ENCODE peak calls at places on chromosomes 11 and 22, in nine cellular contexts. Q is upper lobe of right lung, U is fibroblast of mammary gland, M is AG09309, P is GM23338, F is adrenal gland, E is lower leg skin, X is A549, S is osteocyte. K is an unnamed sample.
A peak's percentile ranks its signal among the peaks of the same experiment; 100 is the strongest.

GRCh38 chr11:91160661-91161060 is 937.8 kb upstream of the CHORDC1 start:
- DNase-seq in S (no peak), E (no peak), P (no peak), X (no peak), F (no peak), U (no peak), Q (no peak), M (no peak), K (no peak)

GRCh38 chr11:120501976-120502755 is 9.4 kb upstream of the GRIK4 start:
- DNase-seq in P (no peak), F (no peak), Q (no peak), U (no peak), S (no peak), X (no peak), E (no peak), M (no peak), K (no peak)

GRCh38 chr22:36301851-36302250 is 48.9 kb downstream of the APOL1 start:
- DNase-seq in U (peak; percentile 45), S (no peak), P (no peak), X (no peak), M (no peak), F (no peak), Q (no peak), E (no peak), K (no peak)

GRCh38 chr11:134667505-134667904 is 255.5 kb upstream of the B3GAT1 start:
- DNase-seq in P (no peak), E (no peak), M (no peak), F (no peak), U (no peak), S (peak; percentile 82), X (no peak), Q (no peak), K (no peak)

GRCh38 chr22:25212337-25212736 is 7.1 kb upstream of the CRYBB2 start:
- DNase-seq in X (no peak), Q (no peak), E (no peak), M (no peak), U (no peak), F (no peak), S (no peak), P (peak; percentile 42), K (peak; percentile 42)

GRCh38 chr11:36375348-36376314 is 79.5 kb downstream of the PRR5L start:
- DNase-seq in S (no peak), Q (no peak), X (no peak), F (no peak), U (no peak), P (peak; percentile 66), E (no peak), M (no peak), K (no peak)

GRCh38 chr11:5489571-5490357 is 1.3 kb downstream of the OR52D1 start:
- DNase-seq in E (no peak), X (no peak), U (peak; percentile 34), P (no peak), M (no peak), S (no peak), Q (no peak), F (no peak), K (no peak)

GRCh38 chr11:61833478-61833877 is 5.4 kb downstream of the FADS2 start:
- DNase-seq in U (no peak), X (no peak), E (no peak), F (no peak), M (no peak), P (no peak), Q (no peak), S (no peak), K (no peak)

GRCh38 chr11:61516675-61517516 is 8.3 kb downstream of the LRRC10B start:
- DNase-seq in F (peak; percentile 65), S (no peak), E (no peak), U (peak; percentile 18), P (peak; percentile 80), M (no peak), X (peak; percentile 86), Q (no peak), K (peak; percentile 73)

GRCh38 chr11:126104420-126104819 is 41.8 kb upstream of the CDON start:
- DNase-seq in F (no peak), U (no peak), E (no peak), Q (no peak), P (peak; percentile 88), M (no peak), X (no peak), S (no peak), K (no peak)

GRCh38 chr11:67700548-67701262 is 26.3 kb upstream of the ALDH3B2 start:
- DNase-seq in P (no peak), Q (no peak), S (no peak), F (no peak), U (no peak), M (no peak), E (no peak), X (no peak), K (no peak)

GRCh38 chr11:9642894-9643293 is 21.0 kb upstream of the SWAP70 start:
- DNase-seq in Q (no peak), F (no peak), U (no peak), S (no peak), E (no peak), P (no peak), X (no peak), M (no peak), K (no peak)

DNA sequence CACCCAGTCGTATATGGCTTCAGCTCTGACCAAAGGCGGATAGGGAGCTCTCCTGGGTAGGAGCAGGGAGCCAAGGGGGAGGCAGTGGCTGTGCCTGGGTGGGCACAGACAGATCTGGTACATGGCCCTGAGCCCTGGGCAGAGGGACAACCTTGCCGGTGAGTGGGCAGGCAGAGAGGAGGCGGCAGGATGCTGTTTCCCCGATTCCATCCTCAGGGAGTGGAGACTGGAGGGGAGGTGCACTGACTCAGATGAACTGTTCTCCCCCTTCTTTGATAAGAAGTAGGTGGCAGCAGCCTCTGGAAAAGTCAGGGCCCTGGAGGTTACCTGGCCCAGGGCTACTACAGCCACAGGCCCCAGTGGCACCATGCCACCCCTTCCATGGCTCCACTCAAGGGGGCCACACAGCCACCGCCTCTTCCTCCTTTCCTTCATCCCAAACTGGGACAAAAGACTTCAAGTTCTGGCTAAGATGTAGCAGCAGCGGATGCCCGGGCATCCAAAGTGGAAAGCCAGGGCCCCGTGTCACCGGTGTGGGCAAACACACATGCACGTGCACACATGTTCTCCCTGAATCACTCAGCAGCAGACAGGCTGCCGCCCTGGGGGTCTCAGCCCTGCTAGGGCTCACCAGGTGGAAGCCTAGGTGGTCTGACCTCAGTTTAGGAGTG is 13.4 kb downstream of the CXCR5 start:
- DNase-seq in M (no peak), Q (no peak), X (no peak), U (no peak), S (no peak), E (no peak), P (no peak), F (peak; percentile 53), K (no peak)
- TF ChIP-seq CTCF in M (no peak), Q (no peak), X (no peak), U (no peak), S (no peak), E (no peak), P (no peak), F (no peak), K (no peak)

DNA sequence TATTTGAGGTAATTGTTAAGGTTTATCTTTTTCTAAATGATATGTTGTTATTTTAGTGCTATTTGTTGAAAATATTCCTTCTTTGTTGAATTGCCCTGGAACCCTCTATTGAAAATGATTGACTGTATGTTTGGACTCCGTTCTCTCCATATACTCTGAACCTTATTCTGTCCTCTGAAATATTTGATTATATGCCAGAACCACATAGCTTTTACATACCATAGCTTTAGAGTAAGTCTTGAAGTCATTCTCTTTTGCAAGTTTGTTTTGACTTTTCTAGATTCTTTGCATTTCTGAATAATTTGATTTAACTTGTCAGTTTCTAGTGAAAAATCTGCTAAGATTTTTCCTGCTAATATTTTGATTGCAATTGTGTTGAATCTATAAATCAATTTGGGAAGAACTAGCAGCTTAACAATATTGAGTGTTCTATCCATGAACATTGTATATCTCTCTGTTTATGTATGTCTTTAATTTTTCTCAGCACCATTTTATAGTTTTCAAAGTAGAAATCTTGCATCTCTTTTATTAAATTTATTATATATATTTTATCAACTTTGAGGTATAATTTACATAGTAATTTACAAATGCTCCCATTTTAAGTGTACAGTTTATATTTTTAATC is 51.7 kb upstream of the PITPNB start:
- DNase-seq in Q (no peak), P (no peak), X (no peak), M (no peak), E (no peak), F (no peak), S (no peak), U (no peak), K (no peak)
- TF ChIP-seq CTCF in Q (no peak), P (no peak), X (no peak), M (no peak), E (no peak), F (no peak), S (no peak), U (no peak), K (no peak)

DNA sequence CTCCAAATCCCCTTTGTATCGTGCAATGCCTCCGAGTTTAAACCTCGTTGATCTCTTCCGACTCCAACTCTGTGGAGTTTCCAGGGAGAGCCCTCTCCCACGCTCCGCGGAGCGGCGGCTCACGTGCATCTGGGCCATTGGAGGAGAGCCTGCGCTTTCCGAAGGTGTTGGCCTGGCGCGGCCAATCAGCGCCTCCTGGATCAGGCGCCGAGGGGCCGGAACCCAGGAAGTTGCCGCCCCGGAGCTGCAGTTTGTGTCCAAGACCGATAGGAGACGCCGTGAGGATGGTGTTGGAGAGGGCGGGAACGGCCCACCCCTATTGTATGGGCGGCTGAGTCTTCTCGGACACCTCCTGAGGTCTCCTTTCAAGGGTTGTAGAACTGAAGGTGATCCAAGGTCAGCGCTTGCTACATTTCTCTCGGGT is 1.6 kb downstream of the ADAMTS15 start:
- DNase-seq in P (peak; percentile 98), F (peak; percentile 72), E (peak; percentile 34), X (no peak), M (no peak), S (peak; percentile 89), Q (peak; percentile 86), U (peak; percentile 89), K (peak; percentile 68)
- TF ChIP-seq CTCF in P (peak; percentile 72), F (no peak), E (no peak), X (no peak), M (peak; percentile 9), S (peak; percentile 66), Q (peak; percentile 60), U (peak; percentile 71), K (peak; percentile 63)

GRCh38 chr22:43088979-43089717 is at the start of gene TTLL1:
- DNase-seq in M (no peak), E (peak; percentile 76), P (peak; percentile 96), U (peak; percentile 75), X (peak; percentile 84), S (peak; percentile 94), Q (peak; percentile 96), F (peak; percentile 94), K (peak; percentile 87)
- TF ChIP-seq CTCF in M (no peak), E (no peak), P (no peak), U (no peak), X (no peak), S (no peak), Q (peak; percentile 12), F (peak; percentile 5), K (no peak)

GRCh38 chr11:70128435-70128906 is 50.4 kb downstream of the ANO1 start:
- DNase-seq in X (peak; percentile 89), P (peak; percentile 49), M (no peak), Q (no peak), F (no peak), U (no peak), S (no peak), E (no peak), K (no peak)
- TF ChIP-seq CTCF in X (no peak), P (no peak), M (peak; percentile 0), Q (no peak), F (no peak), U (no peak), S (peak; percentile 48), E (no peak), K (no peak)